ENCODE peak calls at places on chromosome 16, in seven cellular contexts. W is nephron progenitor cell, E is ascending aorta, B is body of pancreas, N is heart left ventricle, Z is endothelial cell, M is H9. G is an unnamed sample.

GRCh38 chr16:65618931-65619330 is 497.1 kb upstream of the CDH11 start:
- DNase-seq in W (no peak), E (no peak), B (no peak), N (no peak), Z (no peak), M (no peak), G (no peak)

GRCh38 chr16:84088695-84089395 is 27.9 kb downstream of the MBTPS1 start:
- DNase-seq in W (no peak), E (no peak), B (no peak), N (peak; percentile 73), Z (no peak), M (no peak), G (peak; percentile 70)

GRCh38 chr16:10668322-10669045 is 26.2 kb downstream of the TEKT5 start:
- DNase-seq in W (peak; percentile 26), E (no peak), B (peak; percentile 14), N (no peak), Z (peak; percentile 65), M (peak; percentile 77), G (peak; percentile 49)

GRCh38 chr16:19892902-19893301 is 8.3 kb upstream of the GPRC5B start:
- DNase-seq in W (no peak), E (no peak), B (no peak), N (no peak), Z (no peak), M (no peak), G (no peak)

GRCh38 chr16:50371936-50372595 is 3.3 kb upstream of the BRD7 start:
- DNase-seq in W (peak; percentile 56), E (no peak), B (peak; percentile 28), N (no peak), Z (no peak), M (no peak), G (no peak)

GRCh38 chr16:3192476-3193019 is 4.5 kb downstream of the OR1F1 start:
- DNase-seq in W (no peak), E (no peak), B (no peak), N (no peak), Z (no peak), M (no peak), G (no peak)

GRCh38 chr16:22262460-22262859 is 34.7 kb upstream of the POLR3E start:
- DNase-seq in W (no peak), E (no peak), B (no peak), N (no peak), Z (no peak), M (no peak), G (no peak)

GRCh38 chr16:11097094-11097781 is 152.9 kb downstream of the CLEC16A start:
- DNase-seq in W (no peak), E (no peak), B (no peak), N (no peak), Z (no peak), M (no peak), G (no peak)

GRCh38 chr16:1308036-1308976 is 1.1 kb upstream of the UBE2I start:
- DNase-seq in W (no peak), E (no peak), B (no peak), N (no peak), Z (no peak), M (no peak), G (no peak)

GRCh38 chr16:20931066-20931465 is 30.5 kb downstream of the LYRM1 start:
- DNase-seq in W (no peak), E (no peak), B (no peak), N (no peak), Z (no peak), M (no peak), G (no peak)

GRCh38 chr16:83400234-83400633 is 407.5 kb upstream of the HSBP1 start:
- DNase-seq in W (no peak), E (no peak), B (no peak), N (no peak), Z (peak; percentile 3), M (peak; percentile 71), G (no peak)

GRCh38 chr16:49664221-49665215 is 191.4 kb downstream of the ZNF423 start:
- DNase-seq in W (no peak), E (no peak), B (peak; percentile 18), N (peak; percentile 59), Z (no peak), M (no peak), G (no peak)

GRCh38 chr16:76943936-76944335 is 247.1 kb upstream of the MON1B start:
- DNase-seq in W (no peak), E (no peak), B (no peak), N (no peak), Z (no peak), M (no peak), G (no peak)

GRCh38 chr16:79250457-79251098 is 350.0 kb downstream of the MAF start:
- DNase-seq in W (no peak), E (no peak), B (no peak), N (no peak), Z (no peak), M (no peak), G (no peak)

GRCh38 chr16:22326369-22326652 is 29.1 kb downstream of the POLR3E start:
- DNase-seq in W (no peak), E (no peak), B (no peak), N (no peak), Z (no peak), M (no peak), G (no peak)

GRCh38 chr16:80899804-80900592 is 95.6 kb upstream of the CDYL2 start:
- DNase-seq in W (no peak), E (peak; percentile 77), B (peak; percentile 96), N (peak; percentile 83), Z (no peak), M (no peak), G (no peak)

GRCh38 chr16:52469775-52470174 is 77.2 kb downstream of the TOX3 start:
- DNase-seq in W (no peak), E (no peak), B (no peak), N (no peak), Z (no peak), M (no peak), G (no peak)

GRCh38 chr16:70691223-70692129 is 5.6 kb upstream of the MTSS2 start:
- DNase-seq in W (peak; percentile 49), E (peak; percentile 82), B (peak; percentile 54), N (peak; percentile 80), Z (no peak), M (no peak), G (no peak)

GRCh38 chr16:3759736-3760135 is 42.4 kb upstream of the TRAP1 start:
- DNase-seq in W (no peak), E (no peak), B (no peak), N (no peak), Z (no peak), M (peak; percentile 9), G (no peak)

GRCh38 chr16:57178793-57179212 is 7.0 kb downstream of the PSME3IP1 start:
- DNase-seq in W (no peak), E (no peak), B (no peak), N (no peak), Z (no peak), M (no peak), G (no peak)

GRCh38 chr16:12392585-12393089 is 411.1 kb downstream of the CPPED1 start:
- DNase-seq in W (no peak), E (no peak), B (no peak), N (no peak), Z (no peak), M (no peak), G (no peak)

GRCh38 chr16:23694707-23695373 is 16.2 kb downstream of the PLK1 start:
- DNase-seq in W (peak; percentile 75), E (no peak), B (no peak), N (no peak), Z (peak; percentile 58), M (peak; percentile 93), G (no peak)

GRCh38 chr16:88815901-88816589 is 4.3 kb upstream of the APRT start:
- DNase-seq in W (peak; percentile 68), E (no peak), B (peak; percentile 69), N (no peak), Z (peak; percentile 66), M (peak; percentile 76), G (peak; percentile 71)

GRCh38 chr16:79195948-79196347 is 404.6 kb downstream of the MAF start:
- DNase-seq in W (no peak), E (no peak), B (no peak), N (no peak), Z (no peak), M (no peak), G (no peak)

GRCh38 chr16:67807148-67807682 is 526 bp downstream of the TSNAXIP1 start:
- DNase-seq in W (no peak), E (no peak), B (no peak), N (no peak), Z (no peak), M (no peak), G (no peak)
- TF ChIP-seq CTCF in W (no peak), E (no peak), B (no peak), N (no peak), Z (no peak), M (peak; percentile 19), G (peak; percentile 25)

GRCh38 chr16:27642753-27643152 is 92.8 kb downstream of the KATNIP start:
- DNase-seq in W (no peak), E (no peak), B (no peak), N (no peak), Z (no peak), M (peak; percentile 45), G (no peak)
- TF ChIP-seq CTCF in W (no peak), E (no peak), B (no peak), N (no peak), Z (peak; percentile 26), M (peak; percentile 59), G (peak; percentile 33)

GRCh38 chr16:5490499-5490898 is 392.9 kb upstream of the EEF2KMT start:
- DNase-seq in W (peak; percentile 83), E (no peak), B (peak; percentile 14), N (no peak), Z (peak; percentile 79), M (peak; percentile 65), G (no peak)
- TF ChIP-seq CTCF in W (peak; percentile 99), E (no peak), B (peak; percentile 48), N (peak; percentile 28), Z (peak; percentile 99), M (peak; percentile 99), G (peak; percentile 59)

DNA sequence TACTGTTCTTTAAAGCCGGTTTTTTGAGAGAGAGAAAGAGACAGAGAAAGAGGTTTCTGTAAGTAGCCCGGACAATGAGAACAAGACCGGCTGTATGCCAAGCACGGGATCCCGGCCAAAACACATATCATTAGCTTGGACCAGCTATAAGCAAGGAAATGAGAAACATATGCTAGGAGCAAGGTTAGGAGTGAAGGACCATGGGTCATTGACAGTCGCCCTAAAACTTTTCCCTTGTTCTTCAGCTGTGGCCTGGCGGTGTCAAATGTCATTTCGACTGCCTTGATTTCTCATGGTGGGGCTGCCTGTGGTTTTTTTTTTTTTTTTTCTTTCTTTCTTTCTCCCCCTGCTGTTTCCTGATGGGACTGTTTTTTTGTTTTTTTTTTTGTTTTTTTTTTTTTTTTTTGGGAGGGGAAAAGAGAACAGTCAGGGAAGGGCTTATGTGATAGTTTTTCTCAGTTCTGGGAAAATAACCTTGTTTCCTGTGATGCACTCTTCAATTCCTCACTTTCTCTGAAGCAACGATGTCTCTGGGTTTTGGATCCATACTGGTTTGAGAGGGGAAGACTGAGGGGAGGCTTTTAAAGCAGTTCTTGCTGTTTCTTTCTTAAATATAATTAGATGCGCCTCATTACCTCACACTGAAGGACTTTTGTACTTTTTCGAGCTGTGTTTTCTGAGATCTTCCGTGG is 124.8 kb upstream of the ZFHX3 start:
- DNase-seq in W (peak; percentile 41), E (no peak), B (peak; percentile 96), N (peak; percentile 82), Z (no peak), M (peak; percentile 56), G (no peak)
- TF ChIP-seq CTCF in W (peak; percentile 46), E (no peak), B (peak; percentile 33), N (no peak), Z (peak; percentile 74), M (peak; percentile 45), G (no peak)